ENCODE peak calls at places on chromosomes 7 and 10, in four cellular contexts. One of them, this sample, is unnamed.
A peak's percentile ranks its signal among the peaks of the same experiment; 100 is the strongest.

GRCh38 chr10:82041018-82041417 is 166.0 kb downstream of the NRG3 start:
- DNase-seq in OCI-LY7: no peak
- DNase-seq in mammary epithelial cell: no peak
- DNase-seq in GM23338: peak; percentile 56
- DNase-seq in this sample: no peak

GRCh38 chr10:110502851-110503301 is 5.2 kb downstream of the DUSP5 start:
- DNase-seq in OCI-LY7: peak; percentile 92
- DNase-seq in mammary epithelial cell: peak; percentile 55
- DNase-seq in GM23338: no peak
- DNase-seq in this sample: peak; percentile 49

GRCh38 chr10:35421553-35422178 is 85.4 kb downstream of the CCNY start:
- DNase-seq in OCI-LY7: no peak
- DNase-seq in mammary epithelial cell: peak; percentile 82
- DNase-seq in GM23338: no peak
- DNase-seq in this sample: peak; percentile 92

GRCh38 chr10:51010977-51011376 is 63.3 kb upstream of the PRKG1 start:
- DNase-seq in OCI-LY7: peak; percentile 47
- DNase-seq in mammary epithelial cell: no peak
- DNase-seq in GM23338: peak; percentile 71
- DNase-seq in this sample: peak; percentile 46

GRCh38 chr10:2619927-2620326 is 447.4 kb upstream of the PFKP start:
- DNase-seq in OCI-LY7: no peak
- DNase-seq in mammary epithelial cell: no peak
- DNase-seq in GM23338: no peak
- DNase-seq in this sample: no peak

GRCh38 chr7:33904680-33905388 is 505 bp upstream of the BMPER start:
- DNase-seq in OCI-LY7: no peak
- DNase-seq in mammary epithelial cell: peak; percentile 40
- DNase-seq in GM23338: peak; percentile 71
- DNase-seq in this sample: peak; percentile 47

GRCh38 chr10:34184901-34185386 is 630.2 kb downstream of the PARD3 start:
- DNase-seq in OCI-LY7: no peak
- DNase-seq in mammary epithelial cell: no peak
- DNase-seq in GM23338: no peak
- DNase-seq in this sample: peak; percentile 56

GRCh38 chr10:59839576-59839975 is 66.8 kb downstream of the CCDC6 start:
- DNase-seq in OCI-LY7: no peak
- DNase-seq in mammary epithelial cell: peak; percentile 48
- DNase-seq in GM23338: no peak
- DNase-seq in this sample: no peak

GRCh38 chr10:121862624-121863023 is 65.2 kb downstream of the ATE1 start:
- DNase-seq in OCI-LY7: no peak
- DNase-seq in mammary epithelial cell: no peak
- DNase-seq in GM23338: peak; percentile 7
- DNase-seq in this sample: no peak

GRCh38 chr7:46534593-46535271 is 613.7 kb upstream of the IGFBP3 start:
- DNase-seq in OCI-LY7: no peak
- DNase-seq in mammary epithelial cell: no peak
- DNase-seq in GM23338: peak; percentile 41
- DNase-seq in this sample: peak; percentile 78

GRCh38 chr10:79377557-79378382 is 30.5 kb downstream of the PPIF start:
- DNase-seq in OCI-LY7: no peak
- DNase-seq in mammary epithelial cell: no peak
- DNase-seq in GM23338: no peak
- DNase-seq in this sample: no peak

GRCh38 chr7:75993689-75994387 is 557 bp downstream of the TMEM120A start:
- DNase-seq in OCI-LY7: no peak
- DNase-seq in mammary epithelial cell: peak; percentile 20
- DNase-seq in GM23338: peak; percentile 78
- DNase-seq in this sample: peak; percentile 72

GRCh38 chr10:22334414-22335203 is 10.7 kb upstream of the SPAG6 start:
- DNase-seq in OCI-LY7: no peak
- DNase-seq in mammary epithelial cell: no peak
- DNase-seq in GM23338: peak; percentile 90
- DNase-seq in this sample: no peak

GRCh38 chr7:86149266-86149665 is 494.4 kb upstream of the GRM3 start:
- DNase-seq in OCI-LY7: no peak
- DNase-seq in mammary epithelial cell: no peak
- DNase-seq in GM23338: peak; percentile 2
- DNase-seq in this sample: no peak

GRCh38 chr7:47938574-47939165 is 9.6 kb downstream of the PKD1L1 start:
- DNase-seq in OCI-LY7: peak; percentile 71
- DNase-seq in mammary epithelial cell: no peak
- DNase-seq in GM23338: no peak
- DNase-seq in this sample: no peak

GRCh38 chr7:2815523-2816240 is 28.4 kb downstream of the GNA12 start:
- DNase-seq in OCI-LY7: no peak
- DNase-seq in mammary epithelial cell: no peak
- DNase-seq in GM23338: no peak
- DNase-seq in this sample: no peak

DNA sequence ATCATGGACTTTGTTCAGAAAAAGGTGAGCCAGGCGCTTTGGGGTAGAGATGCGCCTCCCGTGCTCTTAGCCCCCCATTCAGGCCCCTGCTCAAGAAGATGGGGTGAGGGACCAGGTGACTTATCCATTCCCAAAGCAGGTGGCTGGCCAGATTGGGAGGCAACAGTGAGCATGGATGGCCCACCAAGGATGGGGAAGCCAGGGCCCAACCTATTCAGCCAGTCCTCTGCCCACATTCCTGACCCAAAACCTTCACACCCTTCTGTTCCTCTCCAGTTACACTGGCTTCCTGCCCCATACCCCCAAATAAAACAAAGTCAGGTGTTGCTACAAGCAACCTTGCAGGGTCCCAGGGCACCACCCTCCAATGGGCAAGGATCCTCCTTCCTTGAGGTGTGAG is 44.4 kb downstream of the TSPAN15 start:
- DNase-seq in OCI-LY7: no peak
- DNase-seq in mammary epithelial cell: no peak
- DNase-seq in GM23338: no peak
- DNase-seq in this sample: no peak
- TF ChIP-seq CTCF in OCI-LY7: no peak
- TF ChIP-seq CTCF in mammary epithelial cell: no peak
- TF ChIP-seq CTCF in GM23338: no peak
- TF ChIP-seq CTCF in this sample: no peak

DNA sequence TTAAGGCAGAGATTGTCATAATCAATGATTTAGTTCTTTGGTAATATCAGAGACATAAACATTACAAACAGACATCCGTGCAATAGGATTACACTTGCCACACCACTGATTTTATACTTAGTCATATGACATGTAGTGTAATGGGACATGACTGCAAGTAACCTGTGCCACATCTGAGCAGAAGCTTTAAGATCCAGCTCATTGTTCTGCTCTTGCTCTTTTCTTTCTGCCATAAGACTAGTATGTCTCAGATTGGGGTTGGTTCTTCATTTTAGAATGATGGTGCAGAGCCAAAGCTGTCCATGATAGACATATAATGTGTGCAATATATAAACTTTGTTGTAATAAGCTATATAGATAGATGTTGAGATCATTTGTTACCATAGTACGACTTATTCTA is 119.7 kb upstream of the SEMA3A start:
- DNase-seq in OCI-LY7: no peak
- DNase-seq in mammary epithelial cell: no peak
- DNase-seq in GM23338: no peak
- DNase-seq in this sample: no peak
- H2AFZ ChIP-seq in OCI-LY7: no peak overlapping the region
- H2AFZ ChIP-seq in mammary epithelial cell: no peak overlapping the region
- H2AFZ ChIP-seq in GM23338: no peak overlapping the region
- H2AFZ ChIP-seq in this sample: no peak overlapping the region

DNA sequence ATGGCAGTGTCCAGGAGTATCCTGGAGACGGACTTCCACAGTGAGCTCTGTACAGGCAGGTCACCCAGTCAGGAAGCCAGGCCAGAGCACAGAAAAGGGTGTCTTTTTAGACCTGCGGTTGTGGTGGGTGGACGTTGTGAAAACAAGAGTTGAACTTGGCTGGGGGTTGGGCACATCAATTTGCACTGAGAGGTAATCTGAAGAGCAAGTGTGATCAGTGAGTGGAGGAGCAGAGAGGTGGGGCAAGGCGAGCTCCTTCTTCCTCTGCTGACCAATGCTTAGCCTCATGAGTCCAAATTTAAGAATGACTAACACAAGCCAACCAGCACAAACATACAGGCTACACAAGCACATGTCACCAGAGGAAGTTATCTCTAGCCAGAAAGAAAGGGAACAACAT is 310.8 kb downstream of the TCERG1L start:
- DNase-seq in OCI-LY7: no peak
- DNase-seq in mammary epithelial cell: no peak
- DNase-seq in GM23338: no peak
- DNase-seq in this sample: no peak
- H3K4me1 ChIP-seq in OCI-LY7: no peaks in the 10 kb centered on the region
- H3K4me1 ChIP-seq in mammary epithelial cell: no peaks in the 10 kb centered on the region
- H3K4me1 ChIP-seq in GM23338: no peaks in the 10 kb centered on the region
- H3K4me1 ChIP-seq in this sample: no peaks in the 10 kb centered on the region

GRCh38 chr10:78367012-78367411 is 333.3 kb downstream of the RPS24 start:
- DNase-seq in OCI-LY7: no peak
- DNase-seq in mammary epithelial cell: no peak
- DNase-seq in GM23338: no peak
- DNase-seq in this sample: no peak
- TF ChIP-seq CTCF in OCI-LY7: no peak
- TF ChIP-seq CTCF in mammary epithelial cell: no peak
- TF ChIP-seq CTCF in GM23338: no peak
- TF ChIP-seq CTCF in this sample: no peak

DNA sequence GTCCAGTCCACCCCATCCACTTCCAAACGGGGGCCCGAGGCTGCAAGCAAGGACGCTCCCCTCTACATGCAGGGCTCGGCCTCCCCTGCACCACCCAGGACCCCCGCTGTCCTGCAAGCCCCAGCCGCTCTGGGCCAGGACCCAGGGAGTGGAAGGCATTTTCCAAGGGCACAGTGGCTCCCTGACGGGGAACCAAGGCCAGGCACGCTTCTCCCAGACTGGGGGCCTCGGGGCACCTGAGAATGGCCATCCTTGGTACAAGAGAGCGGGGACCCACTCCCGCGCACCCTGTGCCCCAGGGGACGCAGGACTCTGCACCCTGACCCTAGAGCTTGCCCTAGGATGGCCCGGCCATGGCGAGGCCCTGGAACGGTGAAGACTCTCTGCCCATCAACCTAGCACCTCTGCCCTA is 545 bp upstream of the AKR1E2 start:
- DNase-seq in OCI-LY7: no peak
- DNase-seq in mammary epithelial cell: no peak
- DNase-seq in GM23338: no peak
- DNase-seq in this sample: no peak
- H2AFZ ChIP-seq in OCI-LY7: no peak overlapping the region
- H2AFZ ChIP-seq in mammary epithelial cell: no peak overlapping the region
- H2AFZ ChIP-seq in GM23338: peak overlapping the region; percentile 86
- H2AFZ ChIP-seq in this sample: peak overlapping the region; percentile 13

DNA sequence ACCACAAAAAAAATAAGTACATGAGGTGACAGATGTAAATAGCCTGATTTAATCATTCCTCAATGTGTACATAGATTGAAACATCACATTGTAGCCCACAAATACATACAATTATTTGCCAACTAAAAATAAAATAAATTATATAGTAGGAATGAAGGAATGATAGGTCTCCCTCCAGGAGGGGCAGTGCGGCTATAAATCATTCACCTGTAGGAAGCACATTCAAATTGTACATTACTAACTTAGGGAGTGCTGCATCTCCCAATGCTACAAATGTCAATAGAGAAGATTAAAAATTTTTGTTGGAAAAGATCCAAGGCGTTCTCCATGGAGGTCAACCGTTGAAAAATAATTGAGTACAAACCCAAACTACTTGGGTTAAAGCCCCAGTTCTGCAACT is 4.2 kb downstream of the KBTBD2 start:
- DNase-seq in OCI-LY7: no peak
- DNase-seq in mammary epithelial cell: no peak
- DNase-seq in GM23338: no peak
- DNase-seq in this sample: no peak
- H3K4me1 ChIP-seq in OCI-LY7: peaks cover 17% of the 10 kb centered on the region
- H3K4me1 ChIP-seq in mammary epithelial cell: peaks cover 12% of the 10 kb centered on the region
- H3K4me1 ChIP-seq in GM23338: peaks cover 10% of the 10 kb centered on the region
- H3K4me1 ChIP-seq in this sample: peaks cover 31% of the 10 kb centered on the region

DNA sequence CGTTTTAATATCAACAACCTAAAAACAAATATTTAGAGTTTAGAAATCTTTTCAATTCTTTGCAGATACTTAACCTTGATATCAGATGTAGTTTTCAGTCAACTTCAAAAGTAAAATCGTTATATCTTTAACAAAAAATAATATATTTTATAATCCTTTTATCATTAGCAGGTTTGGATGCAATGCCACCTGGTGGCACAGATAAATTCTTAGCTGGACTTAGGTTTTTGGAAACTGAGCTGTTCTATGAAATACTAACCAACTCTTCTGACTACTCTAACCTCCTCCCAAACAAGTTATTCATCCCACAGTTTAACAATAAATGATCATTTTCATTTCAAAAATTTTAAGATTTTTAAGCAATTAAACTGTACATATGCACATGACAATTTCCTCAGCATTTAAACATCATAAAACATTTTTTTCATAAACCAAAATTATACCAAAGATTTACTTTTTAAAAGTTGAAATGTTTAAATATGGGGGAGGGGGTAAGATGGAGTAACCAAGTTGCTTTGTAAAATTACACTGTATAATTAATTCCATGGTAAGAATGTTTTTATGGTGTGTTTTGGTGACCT is 56.9 kb downstream of the HIBADH start:
- DNase-seq in OCI-LY7: peak; percentile 28
- DNase-seq in mammary epithelial cell: peak; percentile 23
- DNase-seq in GM23338: peak; percentile 43
- DNase-seq in this sample: peak; percentile 63
- TF ChIP-seq CTCF in OCI-LY7: peak; percentile 86
- TF ChIP-seq CTCF in mammary epithelial cell: peak; percentile 49
- TF ChIP-seq CTCF in GM23338: peak; percentile 57
- TF ChIP-seq CTCF in this sample: peak; percentile 41

GRCh38 chr7:149397470-149397869 is 63.4 kb downstream of the ZNF777 start:
- DNase-seq in OCI-LY7: no peak
- DNase-seq in mammary epithelial cell: no peak
- DNase-seq in GM23338: no peak
- DNase-seq in this sample: no peak
- H2AFZ ChIP-seq in OCI-LY7: no peak overlapping the region
- H2AFZ ChIP-seq in mammary epithelial cell: no peak overlapping the region
- H2AFZ ChIP-seq in GM23338: peak overlapping the region; percentile 59
- H2AFZ ChIP-seq in this sample: no peak overlapping the region

GRCh38 chr7:43646603-43647313 is 63.9 kb downstream of the STK17A start:
- DNase-seq in OCI-LY7: peak; percentile 13
- DNase-seq in mammary epithelial cell: no peak
- DNase-seq in GM23338: peak; percentile 27
- DNase-seq in this sample: no peak

GRCh38 chr7:43649755-43650274 is 66.9 kb downstream of the STK17A start:
- DNase-seq in OCI-LY7: peak; percentile 96
- DNase-seq in mammary epithelial cell: peak; percentile 72
- DNase-seq in GM23338: no peak
- DNase-seq in this sample: peak; percentile 62

GRCh38 chr7:43647314-43647691 is 64.4 kb downstream of the STK17A start:
- DNase-seq in OCI-LY7: no peak
- DNase-seq in mammary epithelial cell: no peak
- DNase-seq in GM23338: peak; percentile 83
- DNase-seq in this sample: peak; percentile 98

GRCh38 chr7:43648725-43649406 is 66.0 kb downstream of the STK17A start:
- DNase-seq in OCI-LY7: peak; percentile 91
- DNase-seq in mammary epithelial cell: peak; percentile 88
- DNase-seq in GM23338: no peak
- DNase-seq in this sample: peak; percentile 70

GRCh38 chr7:43647772-43648643 is 65.1 kb downstream of the STK17A start:
- DNase-seq in OCI-LY7: peak; percentile 57
- DNase-seq in mammary epithelial cell: peak; percentile 97
- DNase-seq in GM23338: peak; percentile 39
- DNase-seq in this sample: peak; percentile 98
- H3K4me1 ChIP-seq in OCI-LY7: peaks cover 82% of the 10 kb centered on the region
- H3K4me1 ChIP-seq in mammary epithelial cell: peaks cover 59% of the 10 kb centered on the region
- H3K4me1 ChIP-seq in GM23338: peaks cover 54% of the 10 kb centered on the region
- H3K4me1 ChIP-seq in this sample: peaks cover 74% of the 10 kb centered on the region